ENCODE peak calls at places on chromosomes 7 and 10, in five cellular contexts. One of them, this sample, is unnamed.

GRCh38 chr10:36110097-36110496 is 468.0 kb upstream of the FZD8 start:
- DNase-seq in cardiac muscle cell: no peak
- DNase-seq in breast epithelium: no peak
- DNase-seq in brain microvascular endothelial cell: no peak
- DNase-seq in AG04450: no peak
- DNase-seq in this sample: no peak

GRCh38 chr7:101549734-101550133 is 79.4 kb downstream of the MYL10 start:
- DNase-seq in AG04450: no peak
- DNase-seq in brain microvascular endothelial cell: no peak
- DNase-seq in cardiac muscle cell: no peak
- DNase-seq in breast epithelium: no peak
- DNase-seq in this sample: no peak

GRCh38 chr10:114523876-114524275 is 119.6 kb upstream of the AFAP1L2 start:
- DNase-seq in breast epithelium: no peak
- DNase-seq in brain microvascular endothelial cell: no peak
- DNase-seq in cardiac muscle cell: no peak
- DNase-seq in AG04450: no peak
- DNase-seq in this sample: no peak

GRCh38 chr7:101581891-101582290 is 47.2 kb downstream of the MYL10 start:
- DNase-seq in breast epithelium: no peak
- DNase-seq in AG04450: no peak
- DNase-seq in cardiac muscle cell: no peak
- DNase-seq in brain microvascular endothelial cell: no peak
- DNase-seq in this sample: no peak

GRCh38 chr7:122885583-122886356 is 490 bp downstream of the CADPS2 start:
- DNase-seq in brain microvascular endothelial cell: peak
- DNase-seq in AG04450: no peak
- DNase-seq in breast epithelium: no peak
- DNase-seq in cardiac muscle cell: peak
- DNase-seq in this sample: no peak

GRCh38 chr7:16564909-16565426 is 38.3 kb downstream of the LRRC72 start:
- DNase-seq in AG04450: peak
- DNase-seq in breast epithelium: no peak
- DNase-seq in cardiac muscle cell: peak
- DNase-seq in brain microvascular endothelial cell: peak
- DNase-seq in this sample: no peak

GRCh38 chr10:32237644-32238345 is 109.2 kb downstream of the EPC1 start:
- DNase-seq in brain microvascular endothelial cell: peak
- DNase-seq in breast epithelium: no peak
- DNase-seq in cardiac muscle cell: peak
- DNase-seq in AG04450: peak
- DNase-seq in this sample: no peak

GRCh38 chr7:146172112-146172511 is 55.5 kb downstream of the CNTNAP2 start:
- DNase-seq in cardiac muscle cell: peak
- DNase-seq in breast epithelium: no peak
- DNase-seq in AG04450: no peak
- DNase-seq in brain microvascular endothelial cell: peak
- DNase-seq in this sample: no peak

GRCh38 chr7:132004528-132004927 is 448.1 kb upstream of the PODXL start:
- DNase-seq in brain microvascular endothelial cell: no peak
- DNase-seq in breast epithelium: no peak
- DNase-seq in AG04450: peak
- DNase-seq in cardiac muscle cell: peak
- DNase-seq in this sample: no peak

GRCh38 chr7:17941171-17941490 is 837 bp upstream of the SNX13 start:
- DNase-seq in breast epithelium: no peak
- DNase-seq in AG04450: no peak
- DNase-seq in cardiac muscle cell: no peak
- DNase-seq in brain microvascular endothelial cell: no peak
- DNase-seq in this sample: no peak

GRCh38 chr7:95549818-95550529 is 46.3 kb downstream of the PDK4 start:
- DNase-seq in cardiac muscle cell: peak
- DNase-seq in brain microvascular endothelial cell: peak
- DNase-seq in breast epithelium: peak
- DNase-seq in AG04450: peak
- DNase-seq in this sample: peak

GRCh38 chr7:78443811-78444210 is 645.2 kb downstream of the PHTF2 start:
- DNase-seq in brain microvascular endothelial cell: no peak
- DNase-seq in cardiac muscle cell: no peak
- DNase-seq in AG04450: no peak
- DNase-seq in breast epithelium: no peak
- DNase-seq in this sample: no peak

GRCh38 chr7:8365499-8366110 is 67.8 kb upstream of the NXPH1 start:
- DNase-seq in AG04450: no peak
- DNase-seq in breast epithelium: no peak
- DNase-seq in cardiac muscle cell: no peak
- DNase-seq in brain microvascular endothelial cell: no peak
- DNase-seq in this sample: no peak

GRCh38 chr10:72099054-72099921 is 10.9 kb upstream of the SPOCK2 start:
- DNase-seq in AG04450: no peak
- DNase-seq in breast epithelium: no peak
- DNase-seq in brain microvascular endothelial cell: no peak
- DNase-seq in cardiac muscle cell: no peak
- DNase-seq in this sample: no peak

GRCh38 chr7:108222236-108222892 is 92.2 kb upstream of the LAMB4 start:
- DNase-seq in brain microvascular endothelial cell: peak
- DNase-seq in cardiac muscle cell: peak
- DNase-seq in AG04450: no peak
- DNase-seq in breast epithelium: no peak
- DNase-seq in this sample: no peak
- TF ChIP-seq CTCF in brain microvascular endothelial cell: peak
- TF ChIP-seq CTCF in cardiac muscle cell: peak
- TF ChIP-seq CTCF in AG04450: peak
- TF ChIP-seq CTCF in breast epithelium: no peak
- TF ChIP-seq CTCF in this sample: no peak

DNA sequence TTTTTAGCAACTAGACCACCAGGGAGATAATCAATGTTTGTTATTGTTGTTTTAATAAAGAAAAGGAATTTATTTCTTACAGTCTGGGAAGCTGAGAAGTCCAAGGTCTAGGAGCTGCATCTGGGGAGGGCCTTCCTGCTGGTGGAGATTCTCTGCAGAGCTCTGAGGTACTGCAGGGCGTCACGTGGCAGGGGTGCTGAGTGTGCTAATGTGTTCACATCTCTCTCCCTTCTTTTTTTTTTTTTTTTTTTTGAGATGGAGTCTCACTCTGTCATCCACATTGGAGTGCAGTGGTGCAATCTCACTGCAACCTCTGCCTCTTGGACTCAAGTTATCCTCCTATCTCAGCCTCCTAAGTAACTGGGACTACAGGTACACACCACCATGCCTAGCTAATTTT is 150.9 kb upstream of the TRIM24 start:
- DNase-seq in brain microvascular endothelial cell: no peak
- DNase-seq in AG04450: no peak
- DNase-seq in cardiac muscle cell: no peak
- DNase-seq in breast epithelium: no peak
- DNase-seq in this sample: no peak
- TF ChIP-seq CTCF in brain microvascular endothelial cell: no peak
- TF ChIP-seq CTCF in AG04450: no peak
- TF ChIP-seq CTCF in cardiac muscle cell: no peak
- TF ChIP-seq CTCF in breast epithelium: no peak
- TF ChIP-seq CTCF in this sample: no peak

GRCh38 chr10:17290226-17290625 is 62.2 kb downstream of the VIM start:
- DNase-seq in cardiac muscle cell: peak
- DNase-seq in AG04450: no peak
- DNase-seq in breast epithelium: no peak
- DNase-seq in brain microvascular endothelial cell: no peak
- DNase-seq in this sample: no peak
- TF ChIP-seq CTCF in cardiac muscle cell: no peak
- TF ChIP-seq CTCF in AG04450: peak
- TF ChIP-seq CTCF in breast epithelium: no peak
- TF ChIP-seq CTCF in brain microvascular endothelial cell: peak
- TF ChIP-seq CTCF in this sample: no peak

DNA sequence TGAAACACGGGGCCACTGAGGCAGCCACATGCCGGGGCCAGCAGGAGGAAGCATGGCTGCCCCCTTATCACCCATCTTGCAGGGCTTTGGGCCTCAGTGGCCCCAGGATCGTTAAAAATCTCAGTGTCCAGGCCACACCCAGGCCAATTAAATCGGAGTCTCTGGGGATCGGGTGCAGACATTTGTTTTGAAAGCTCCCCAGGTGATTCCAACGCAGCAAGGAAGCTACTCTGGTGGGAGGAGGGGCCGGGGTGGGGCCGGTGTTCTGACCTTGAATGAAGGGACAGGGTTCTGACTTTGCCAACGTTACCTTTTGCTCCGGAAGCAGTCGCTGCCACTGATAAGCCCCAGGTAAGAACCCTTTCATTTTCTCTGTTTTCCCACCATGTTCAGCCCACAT is 412.3 kb upstream of the FOXK1 start:
- DNase-seq in cardiac muscle cell: no peak
- DNase-seq in breast epithelium: no peak
- DNase-seq in AG04450: no peak
- DNase-seq in brain microvascular endothelial cell: no peak
- DNase-seq in this sample: no peak
- TF ChIP-seq CTCF in cardiac muscle cell: no peak
- TF ChIP-seq CTCF in breast epithelium: no peak
- TF ChIP-seq CTCF in AG04450: no peak
- TF ChIP-seq CTCF in brain microvascular endothelial cell: no peak
- TF ChIP-seq CTCF in this sample: no peak

GRCh38 chr10:17229717-17229966 is 1.6 kb downstream of the VIM start:
- DNase-seq in breast epithelium: no peak
- DNase-seq in brain microvascular endothelial cell: peak
- DNase-seq in cardiac muscle cell: no peak
- DNase-seq in AG04450: no peak
- DNase-seq in this sample: no peak

GRCh38 chr10:17227367-17228080 is 517 bp upstream of the VIM start:
- DNase-seq in breast epithelium: no peak
- DNase-seq in cardiac muscle cell: no peak
- DNase-seq in AG04450: no peak
- DNase-seq in brain microvascular endothelial cell: no peak
- DNase-seq in this sample: no peak

GRCh38 chr10:17229967-17230682 is 2.1 kb downstream of the VIM start:
- DNase-seq in AG04450: no peak
- DNase-seq in brain microvascular endothelial cell: peak
- DNase-seq in cardiac muscle cell: peak
- DNase-seq in breast epithelium: peak
- DNase-seq in this sample: peak

GRCh38 chr10:17228081-17229015 is at the start of gene VIM:
- DNase-seq in AG04450: peak
- DNase-seq in breast epithelium: peak
- DNase-seq in brain microvascular endothelial cell: peak
- DNase-seq in cardiac muscle cell: peak
- DNase-seq in this sample: peak

DNA sequence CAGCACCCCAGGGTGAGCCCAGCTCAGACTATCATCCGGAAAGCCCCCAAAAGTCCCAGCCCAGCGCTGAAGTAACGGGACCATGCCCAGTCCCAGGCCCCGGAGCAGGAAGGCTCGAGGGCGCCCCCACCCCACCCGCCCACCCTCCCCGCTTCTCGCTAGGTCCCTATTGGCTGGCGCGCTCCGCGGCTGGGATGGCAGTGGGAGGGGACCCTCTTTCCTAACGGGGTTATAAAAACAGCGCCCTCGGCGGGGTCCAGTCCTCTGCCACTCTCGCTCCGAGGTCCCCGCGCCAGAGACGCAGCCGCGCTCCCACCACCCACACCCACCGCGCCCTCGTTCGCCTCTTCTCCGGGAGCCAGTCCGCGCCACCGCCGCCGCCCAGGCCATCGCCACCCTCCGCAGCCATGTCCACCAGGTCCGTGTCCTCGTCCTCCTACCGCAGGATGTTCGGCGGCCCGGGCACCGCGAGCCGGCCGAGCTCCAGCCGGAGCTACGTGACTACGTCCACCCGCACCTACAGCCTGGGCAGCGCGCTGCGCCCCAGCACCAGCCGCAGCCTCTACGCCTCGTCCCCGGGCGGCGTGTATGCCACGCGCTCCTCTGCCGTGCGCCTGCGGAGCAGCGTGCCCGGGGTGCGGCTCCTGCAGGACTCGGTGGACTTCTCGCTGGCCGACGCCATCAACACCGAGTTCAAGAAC is 1.1 kb downstream of the VIM start:
- DNase-seq in AG04450: no peak
- DNase-seq in brain microvascular endothelial cell: peak
- DNase-seq in cardiac muscle cell: peak
- DNase-seq in breast epithelium: peak
- DNase-seq in this sample: peak
- TF ChIP-seq CTCF in AG04450: no peak
- TF ChIP-seq CTCF in brain microvascular endothelial cell: no peak
- TF ChIP-seq CTCF in cardiac muscle cell: peak
- TF ChIP-seq CTCF in breast epithelium: no peak
- TF ChIP-seq CTCF in this sample: no peak

GRCh38 chr7:112079671-112080070 is 126.5 kb downstream of the DOCK4 start:
- DNase-seq in cardiac muscle cell: peak
- DNase-seq in breast epithelium: no peak
- DNase-seq in AG04450: no peak
- DNase-seq in brain microvascular endothelial cell: peak
- DNase-seq in this sample: no peak
- TF ChIP-seq CTCF in cardiac muscle cell: peak
- TF ChIP-seq CTCF in breast epithelium: no peak
- TF ChIP-seq CTCF in AG04450: peak
- TF ChIP-seq CTCF in brain microvascular endothelial cell: peak
- TF ChIP-seq CTCF in this sample: no peak

GRCh38 chr7:22819476-22819875 is 3.2 kb downstream of the TOMM7 start:
- DNase-seq in breast epithelium: no peak
- DNase-seq in AG04450: no peak
- DNase-seq in brain microvascular endothelial cell: no peak
- DNase-seq in cardiac muscle cell: no peak
- DNase-seq in this sample: no peak

GRCh38 chr7:22824760-22825159 is 2.1 kb upstream of the TOMM7 start:
- DNase-seq in brain microvascular endothelial cell: no peak
- DNase-seq in cardiac muscle cell: no peak
- DNase-seq in breast epithelium: no peak
- DNase-seq in AG04450: no peak
- DNase-seq in this sample: no peak

GRCh38 chr7:22821702-22822485 is 755 bp downstream of the TOMM7 start:
- DNase-seq in AG04450: no peak
- DNase-seq in cardiac muscle cell: peak
- DNase-seq in breast epithelium: no peak
- DNase-seq in brain microvascular endothelial cell: no peak
- DNase-seq in this sample: no peak

GRCh38 chr7:22823142-22823497 is 471 bp upstream of the TOMM7 start:
- DNase-seq in AG04450: no peak
- DNase-seq in cardiac muscle cell: no peak
- DNase-seq in brain microvascular endothelial cell: no peak
- DNase-seq in breast epithelium: no peak
- DNase-seq in this sample: no peak

GRCh38 chr7:22822486-22823141 is at the start of gene TOMM7:
- DNase-seq in brain microvascular endothelial cell: peak
- DNase-seq in AG04450: peak
- DNase-seq in breast epithelium: peak
- DNase-seq in cardiac muscle cell: peak
- DNase-seq in this sample: peak
- TF ChIP-seq CTCF in brain microvascular endothelial cell: no peak
- TF ChIP-seq CTCF in AG04450: no peak
- TF ChIP-seq CTCF in breast epithelium: peak
- TF ChIP-seq CTCF in cardiac muscle cell: peak
- TF ChIP-seq CTCF in this sample: no peak

GRCh38 chr10:69051710-69052487 is 36.0 kb upstream of the SRGN start:
- DNase-seq in breast epithelium: no peak
- DNase-seq in cardiac muscle cell: no peak
- DNase-seq in AG04450: no peak
- DNase-seq in brain microvascular endothelial cell: no peak
- DNase-seq in this sample: no peak
- TF ChIP-seq CTCF in breast epithelium: no peak
- TF ChIP-seq CTCF in cardiac muscle cell: no peak
- TF ChIP-seq CTCF in AG04450: no peak
- TF ChIP-seq CTCF in brain microvascular endothelial cell: no peak
- TF ChIP-seq CTCF in this sample: no peak

This sample was measured in omental fat pad.